ENCODE peak calls at places on chromosomes 7 and 10, in eight cellular contexts. One of them, this sample, is unnamed.

GRCh38 chr10:102140913-102141540 is 8.2 kb downstream of the PPRC1 start:
- DNase-seq in mammary epithelial cell: no peak
- DNase-seq in CD8-positive, alpha-beta memory T cell: no peak
- DNase-seq in left ventricle myocardium inferior: no peak
- DNase-seq in astrocyte: no peak
- DNase-seq in fibroblast of villous mesenchyme: no peak
- DNase-seq in AG04449: no peak
- DNase-seq in uterus: no peak
- DNase-seq in this sample: no peak

GRCh38 chr10:58280982-58281752 is 12.2 kb downstream of the CISD1 start:
- DNase-seq in mammary epithelial cell: peak; percentile 22
- DNase-seq in CD8-positive, alpha-beta memory T cell: no peak
- DNase-seq in left ventricle myocardium inferior: no peak
- DNase-seq in astrocyte: peak; percentile 62
- DNase-seq in fibroblast of villous mesenchyme: peak; percentile 46
- DNase-seq in AG04449: no peak
- DNase-seq in uterus: no peak
- DNase-seq in this sample: no peak

GRCh38 chr7:957418-958220 is 3.1 kb upstream of the ADAP1 start:
- DNase-seq in mammary epithelial cell: no peak
- DNase-seq in CD8-positive, alpha-beta memory T cell: peak; percentile 43
- DNase-seq in left ventricle myocardium inferior: peak; percentile 49
- DNase-seq in astrocyte: no peak
- DNase-seq in fibroblast of villous mesenchyme: no peak
- DNase-seq in AG04449: no peak
- DNase-seq in uterus: no peak
- DNase-seq in this sample: no peak

GRCh38 chr7:132270517-132270916 is 305.8 kb downstream of the PLXNA4 start:
- DNase-seq in mammary epithelial cell: peak; percentile 1
- DNase-seq in CD8-positive, alpha-beta memory T cell: no peak
- DNase-seq in left ventricle myocardium inferior: no peak
- DNase-seq in astrocyte: no peak
- DNase-seq in fibroblast of villous mesenchyme: peak; percentile 17
- DNase-seq in AG04449: no peak
- DNase-seq in uterus: no peak
- DNase-seq in this sample: no peak

GRCh38 chr7:139095194-139095659 is 14.3 kb downstream of the ZC3HAV1 start:
- DNase-seq in mammary epithelial cell: no peak
- DNase-seq in CD8-positive, alpha-beta memory T cell: peak; percentile 91
- DNase-seq in left ventricle myocardium inferior: no peak
- DNase-seq in astrocyte: no peak
- DNase-seq in fibroblast of villous mesenchyme: peak; percentile 19
- DNase-seq in AG04449: no peak
- DNase-seq in uterus: no peak
- DNase-seq in this sample: no peak

GRCh38 chr7:143299346-143299745 is 11.2 kb downstream of the CASP2 start:
- DNase-seq in mammary epithelial cell: no peak
- DNase-seq in CD8-positive, alpha-beta memory T cell: no peak
- DNase-seq in left ventricle myocardium inferior: no peak
- DNase-seq in astrocyte: peak; percentile 53
- DNase-seq in fibroblast of villous mesenchyme: no peak
- DNase-seq in AG04449: no peak
- DNase-seq in uterus: no peak
- DNase-seq in this sample: no peak

GRCh38 chr7:82153776-82154175 is 289.8 kb downstream of the CACNA2D1 start:
- DNase-seq in mammary epithelial cell: no peak
- DNase-seq in CD8-positive, alpha-beta memory T cell: no peak
- DNase-seq in left ventricle myocardium inferior: no peak
- DNase-seq in astrocyte: no peak
- DNase-seq in fibroblast of villous mesenchyme: no peak
- DNase-seq in AG04449: no peak
- DNase-seq in uterus: no peak
- DNase-seq in this sample: no peak

GRCh38 chr10:90148121-90148855 is 446.9 kb downstream of the KIF20B start:
- DNase-seq in mammary epithelial cell: peak; percentile 78
- DNase-seq in CD8-positive, alpha-beta memory T cell: no peak
- DNase-seq in left ventricle myocardium inferior: no peak
- DNase-seq in astrocyte: peak; percentile 86
- DNase-seq in fibroblast of villous mesenchyme: peak; percentile 72
- DNase-seq in AG04449: no peak
- DNase-seq in uterus: no peak
- DNase-seq in this sample: no peak

GRCh38 chr10:79094412-79095175 is 25.8 kb downstream of the ZMIZ1 start:
- DNase-seq in mammary epithelial cell: no peak
- DNase-seq in CD8-positive, alpha-beta memory T cell: no peak
- DNase-seq in left ventricle myocardium inferior: no peak
- DNase-seq in astrocyte: no peak
- DNase-seq in fibroblast of villous mesenchyme: no peak
- DNase-seq in AG04449: no peak
- DNase-seq in uterus: no peak
- DNase-seq in this sample: peak; percentile 17

GRCh38 chr10:29669149-29669548 is 34.4 kb upstream of the SVIL start:
- DNase-seq in mammary epithelial cell: peak; percentile 38
- DNase-seq in CD8-positive, alpha-beta memory T cell: no peak
- DNase-seq in left ventricle myocardium inferior: peak; percentile 64
- DNase-seq in astrocyte: peak; percentile 60
- DNase-seq in fibroblast of villous mesenchyme: no peak
- DNase-seq in AG04449: no peak
- DNase-seq in uterus: no peak
- DNase-seq in this sample: peak; percentile 36

GRCh38 chr7:139682136-139683013 is 95.4 kb downstream of the HIPK2 start:
- DNase-seq in mammary epithelial cell: peak; percentile 90
- DNase-seq in CD8-positive, alpha-beta memory T cell: no peak
- DNase-seq in left ventricle myocardium inferior: no peak
- DNase-seq in astrocyte: peak; percentile 74
- DNase-seq in fibroblast of villous mesenchyme: peak; percentile 39
- DNase-seq in AG04449: peak; percentile 53
- DNase-seq in uterus: no peak
- DNase-seq in this sample: no peak

GRCh38 chr10:71483871-71484270 is 87.2 kb downstream of the CDH23 start:
- DNase-seq in mammary epithelial cell: no peak
- DNase-seq in CD8-positive, alpha-beta memory T cell: no peak
- DNase-seq in left ventricle myocardium inferior: no peak
- DNase-seq in astrocyte: no peak
- DNase-seq in fibroblast of villous mesenchyme: no peak
- DNase-seq in AG04449: no peak
- DNase-seq in uterus: no peak
- DNase-seq in this sample: no peak

GRCh38 chr7:85068796-85069195 is 118.1 kb downstream of the SEMA3D start:
- DNase-seq in mammary epithelial cell: peak; percentile 57
- DNase-seq in CD8-positive, alpha-beta memory T cell: no peak
- DNase-seq in left ventricle myocardium inferior: no peak
- DNase-seq in astrocyte: peak; percentile 83
- DNase-seq in fibroblast of villous mesenchyme: peak; percentile 45
- DNase-seq in AG04449: peak; percentile 37
- DNase-seq in uterus: no peak
- DNase-seq in this sample: no peak

GRCh38 chr10:47107226-47107625 is 192.8 kb upstream of the GDF10 start:
- DNase-seq in mammary epithelial cell: no peak
- DNase-seq in CD8-positive, alpha-beta memory T cell: no peak
- DNase-seq in left ventricle myocardium inferior: no peak
- DNase-seq in astrocyte: no peak
- DNase-seq in fibroblast of villous mesenchyme: no peak
- DNase-seq in AG04449: no peak
- DNase-seq in uterus: no peak
- DNase-seq in this sample: no peak

GRCh38 chr7:73894851-73895441 is 34.0 kb downstream of the TMEM270 start:
- DNase-seq in mammary epithelial cell: peak; percentile 51
- DNase-seq in CD8-positive, alpha-beta memory T cell: no peak
- DNase-seq in left ventricle myocardium inferior: peak; percentile 85
- DNase-seq in astrocyte: peak; percentile 95
- DNase-seq in fibroblast of villous mesenchyme: peak; percentile 50
- DNase-seq in AG04449: peak; percentile 87
- DNase-seq in uterus: peak; percentile 93
- DNase-seq in this sample: peak; percentile 62

GRCh38 chr10:33145451-33146188 is 187.6 kb upstream of the ITGB1 start:
- DNase-seq in mammary epithelial cell: peak; percentile 64
- DNase-seq in CD8-positive, alpha-beta memory T cell: no peak
- DNase-seq in left ventricle myocardium inferior: no peak
- DNase-seq in astrocyte: no peak
- DNase-seq in fibroblast of villous mesenchyme: no peak
- DNase-seq in AG04449: no peak
- DNase-seq in uterus: no peak
- DNase-seq in this sample: no peak
- H3K4me3 ChIP-seq in mammary epithelial cell: no peak overlapping the region
- H3K4me3 ChIP-seq in CD8-positive, alpha-beta memory T cell: no peak overlapping the region
- H3K4me3 ChIP-seq in left ventricle myocardium inferior: no peak overlapping the region
- H3K4me3 ChIP-seq in astrocyte: no peak overlapping the region
- H3K4me3 ChIP-seq in fibroblast of villous mesenchyme: no peak overlapping the region
- H3K4me3 ChIP-seq in AG04449: no peak overlapping the region
- H3K4me3 ChIP-seq in uterus: no peak overlapping the region
- H3K4me3 ChIP-seq in this sample: no peak overlapping the region

GRCh38 chr10:84540022-84540616 is 211.7 kb downstream of the CCSER2 start:
- DNase-seq in mammary epithelial cell: peak; percentile 62
- DNase-seq in CD8-positive, alpha-beta memory T cell: no peak
- DNase-seq in left ventricle myocardium inferior: no peak
- DNase-seq in astrocyte: peak; percentile 89
- DNase-seq in fibroblast of villous mesenchyme: peak; percentile 56
- DNase-seq in AG04449: peak; percentile 77
- DNase-seq in uterus: no peak
- DNase-seq in this sample: no peak
- H3K4me3 ChIP-seq in mammary epithelial cell: no peak overlapping the region
- H3K4me3 ChIP-seq in CD8-positive, alpha-beta memory T cell: no peak overlapping the region
- H3K4me3 ChIP-seq in left ventricle myocardium inferior: peak overlapping the region; percentile 63
- H3K4me3 ChIP-seq in astrocyte: peak overlapping the region; percentile 48
- H3K4me3 ChIP-seq in fibroblast of villous mesenchyme: peak overlapping the region; percentile 52
- H3K4me3 ChIP-seq in AG04449: peak overlapping the region; percentile 55
- H3K4me3 ChIP-seq in uterus: no peak overlapping the region
- H3K4me3 ChIP-seq in this sample: no peak overlapping the region

GRCh38 chr10:103849212-103849877 is 6.0 kb downstream of the SH3PXD2A start:
- DNase-seq in mammary epithelial cell: no peak
- DNase-seq in CD8-positive, alpha-beta memory T cell: no peak
- DNase-seq in left ventricle myocardium inferior: no peak
- DNase-seq in astrocyte: no peak
- DNase-seq in fibroblast of villous mesenchyme: no peak
- DNase-seq in AG04449: no peak
- DNase-seq in uterus: no peak
- DNase-seq in this sample: no peak
- H3K4me3 ChIP-seq in mammary epithelial cell: no peak overlapping the region
- H3K4me3 ChIP-seq in CD8-positive, alpha-beta memory T cell: no peak overlapping the region
- H3K4me3 ChIP-seq in left ventricle myocardium inferior: peak overlapping the region; percentile 14
- H3K4me3 ChIP-seq in astrocyte: peak overlapping the region; percentile 31
- H3K4me3 ChIP-seq in fibroblast of villous mesenchyme: no peak overlapping the region
- H3K4me3 ChIP-seq in AG04449: no peak overlapping the region
- H3K4me3 ChIP-seq in uterus: no peak overlapping the region
- H3K4me3 ChIP-seq in this sample: no peak overlapping the region

GRCh38 chr10:50600286-50600685 is 23.5 kb downstream of the SGMS1 start:
- DNase-seq in mammary epithelial cell: no peak
- DNase-seq in CD8-positive, alpha-beta memory T cell: no peak
- DNase-seq in left ventricle myocardium inferior: no peak
- DNase-seq in astrocyte: no peak
- DNase-seq in fibroblast of villous mesenchyme: no peak
- DNase-seq in AG04449: no peak
- DNase-seq in uterus: no peak
- DNase-seq in this sample: no peak

GRCh38 chr10:50604049-50604640 is 19.6 kb downstream of the SGMS1 start:
- DNase-seq in mammary epithelial cell: no peak
- DNase-seq in CD8-positive, alpha-beta memory T cell: no peak
- DNase-seq in left ventricle myocardium inferior: no peak
- DNase-seq in astrocyte: no peak
- DNase-seq in fibroblast of villous mesenchyme: peak; percentile 48
- DNase-seq in AG04449: no peak
- DNase-seq in uterus: no peak
- DNase-seq in this sample: no peak

GRCh38 chr10:50601974-50602373 is 21.8 kb downstream of the SGMS1 start:
- DNase-seq in mammary epithelial cell: no peak
- DNase-seq in CD8-positive, alpha-beta memory T cell: no peak
- DNase-seq in left ventricle myocardium inferior: no peak
- DNase-seq in astrocyte: no peak
- DNase-seq in fibroblast of villous mesenchyme: no peak
- DNase-seq in AG04449: no peak
- DNase-seq in uterus: no peak
- DNase-seq in this sample: no peak

GRCh38 chr10:50603151-50603850 is 20.5 kb downstream of the SGMS1 start:
- DNase-seq in mammary epithelial cell: no peak
- DNase-seq in CD8-positive, alpha-beta memory T cell: no peak
- DNase-seq in left ventricle myocardium inferior: no peak
- DNase-seq in astrocyte: no peak
- DNase-seq in fibroblast of villous mesenchyme: no peak
- DNase-seq in AG04449: no peak
- DNase-seq in uterus: no peak
- DNase-seq in this sample: no peak

DNA sequence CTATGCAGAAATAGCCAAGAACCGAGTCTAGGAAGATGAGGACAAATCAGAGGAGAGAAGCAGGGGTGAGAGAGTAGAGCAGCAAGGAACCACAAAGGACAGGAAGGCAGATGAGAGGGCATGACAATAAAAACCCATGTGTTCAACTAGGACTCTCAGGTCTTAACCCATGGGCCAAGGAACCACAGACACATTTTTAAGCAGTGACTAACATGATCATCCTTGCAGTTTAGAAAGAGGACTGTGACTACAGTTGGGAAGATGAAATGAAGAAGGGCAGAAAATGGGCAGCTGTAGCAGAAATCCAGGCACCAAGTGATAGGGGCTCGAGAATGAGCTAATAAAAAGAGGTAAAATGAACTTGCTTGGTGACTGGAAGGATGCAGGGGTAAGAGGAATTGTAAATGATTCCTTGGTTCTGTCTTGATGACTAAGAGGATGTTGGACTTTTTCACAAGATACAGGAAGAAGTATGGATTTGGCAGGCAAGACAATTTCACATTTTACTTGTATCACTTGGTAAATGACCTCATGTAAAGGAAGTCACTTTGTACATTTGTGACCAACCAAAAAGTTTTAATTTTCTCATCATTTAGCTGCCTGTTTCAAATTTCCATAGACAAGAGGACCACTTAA is 22.8 kb downstream of the SGMS1 start:
- DNase-seq in mammary epithelial cell: no peak
- DNase-seq in CD8-positive, alpha-beta memory T cell: no peak
- DNase-seq in left ventricle myocardium inferior: no peak
- DNase-seq in astrocyte: no peak
- DNase-seq in fibroblast of villous mesenchyme: peak; percentile 36
- DNase-seq in AG04449: no peak
- DNase-seq in uterus: no peak
- DNase-seq in this sample: no peak
- H3K4me3 ChIP-seq in mammary epithelial cell: no peak overlapping the region
- H3K4me3 ChIP-seq in CD8-positive, alpha-beta memory T cell: no peak overlapping the region
- H3K4me3 ChIP-seq in left ventricle myocardium inferior: no peak overlapping the region
- H3K4me3 ChIP-seq in astrocyte: no peak overlapping the region
- H3K4me3 ChIP-seq in fibroblast of villous mesenchyme: no peak overlapping the region
- H3K4me3 ChIP-seq in AG04449: no peak overlapping the region
- H3K4me3 ChIP-seq in uterus: no peak overlapping the region
- H3K4me3 ChIP-seq in this sample: no peak overlapping the region

GRCh38 chr10:31912289-31912688 is 16.3 kb downstream of the ARHGAP12 start:
- DNase-seq in mammary epithelial cell: peak; percentile 40
- DNase-seq in CD8-positive, alpha-beta memory T cell: no peak
- DNase-seq in left ventricle myocardium inferior: no peak
- DNase-seq in astrocyte: peak; percentile 69
- DNase-seq in fibroblast of villous mesenchyme: no peak
- DNase-seq in AG04449: no peak
- DNase-seq in uterus: no peak
- DNase-seq in this sample: no peak
- H3K4me3 ChIP-seq in mammary epithelial cell: no peak overlapping the region
- H3K4me3 ChIP-seq in CD8-positive, alpha-beta memory T cell: no peak overlapping the region
- H3K4me3 ChIP-seq in left ventricle myocardium inferior: no peak overlapping the region
- H3K4me3 ChIP-seq in astrocyte: no peak overlapping the region
- H3K4me3 ChIP-seq in fibroblast of villous mesenchyme: no peak overlapping the region
- H3K4me3 ChIP-seq in AG04449: no peak overlapping the region
- H3K4me3 ChIP-seq in uterus: no peak overlapping the region
- H3K4me3 ChIP-seq in this sample: no peak overlapping the region